ENCODE peak calls at places on chromosomes 3 and 15, in four cellular contexts. Y is AG09319; P is G401; X is activated CD8-positive, alpha-beta memory T cell treated with anti-CD3 and anti-CD28 coated beads, Interleukin-2, amount 10 ng/mL, durations not matched to agents 7 days and 5 days. G is an unnamed sample.

GRCh38 chr15:65424683-65425082 is 1.9 kb upstream of the IGDCC4 start:
- DNase-seq in X (no peak), Y (no peak), P (no peak), G (no peak)

GRCh38 chr3:58117561-58118305 is 93.0 kb downstream of the DNASE1L3 start:
- DNase-seq in Y (peak), P (peak), X (no peak), G (no peak)

GRCh38 chr3:65497846-65498245 is 540.9 kb downstream of the MAGI1 start:
- DNase-seq in P (peak), X (no peak), Y (no peak), G (no peak)

GRCh38 chr15:91678003-91678402 is 175.5 kb upstream of the SLCO3A1 start:
- DNase-seq in Y (no peak), P (no peak), X (no peak), G (no peak)

GRCh38 chr3:134463676-134464611 is 21.8 kb downstream of the ANAPC13 start:
- DNase-seq in X (no peak), P (peak), Y (peak), G (no peak)

GRCh38 chr3:40505599-40506462 is at the start of gene ZNF620:
- DNase-seq in X (peak), P (peak), Y (no peak), G (peak)

GRCh38 chr3:117238805-117239204 is 529.2 kb downstream of the TUSC7 start:
- DNase-seq in P (no peak), X (no peak), Y (no peak), G (no peak)

GRCh38 chr3:165233521-165234195 is 37.5 kb upstream of the SLITRK3 start:
- DNase-seq in X (no peak), P (no peak), Y (no peak), G (no peak)

GRCh38 chr3:52277071-52277964 is 1.1 kb downstream of the WDR82 start:
- DNase-seq in P (peak), X (peak), Y (no peak), G (peak)

GRCh38 chr15:52448010-52448890 is 80.4 kb downstream of the MYO5A start:
- DNase-seq in Y (no peak), P (no peak), X (no peak), G (no peak)

GRCh38 chr3:105686324-105686897 is 182.4 kb downstream of the CBLB start:
- DNase-seq in Y (no peak), X (no peak), P (no peak), G (no peak)